ENCODE peak calls at places on chromosomes 11 and 22, in four cellular contexts. C, S, A and M are unnamed samples.

GRCh38 chr11:110991621-110992355 is 253.7 kb upstream of the POU2AF2 start:
- DNase-seq in A (no peak), C (no peak), S (peak), M (no peak)

GRCh38 chr11:8036002-8036802 is 44.8 kb upstream of the TUB start:
- DNase-seq in A (no peak), S (no peak), C (no peak), M (peak)

GRCh38 chr11:11780843-11781242 is 60.9 kb upstream of the USP47 start:
- DNase-seq in S (no peak), C (no peak), A (no peak), M (no peak)

GRCh38 chr11:90798769-90799168 is 575.9 kb upstream of the CHORDC1 start:
- DNase-seq in S (no peak), A (no peak), C (no peak), M (no peak)

GRCh38 chr11:61141601-61142028 is 19.6 kb downstream of the VPS37C start:
- DNase-seq in C (no peak), S (no peak), A (no peak), M (peak)

GRCh38 chr11:118705111-118705741 is 25.8 kb upstream of the TREH start:
- DNase-seq in S (no peak), A (peak), C (no peak), M (peak)

GRCh38 chr11:95419915-95420314 is 188.9 kb upstream of the SESN3 start:
- DNase-seq in A (no peak), C (no peak), S (peak), M (no peak)

GRCh38 chr11:3340025-3340424 is 38.9 kb downstream of the ZNF195 start:
- DNase-seq in C (no peak), S (peak), A (no peak), M (no peak)

GRCh38 chr11:104120493-104121200 is 43.3 kb downstream of the PDGFD start:
- DNase-seq in S (no peak), C (peak), A (peak), M (no peak)

GRCh38 chr22:28016781-28017557 is 97.9 kb upstream of the PITPNB start:
- DNase-seq in A (no peak), C (no peak), S (no peak), M (peak)

GRCh38 chr11:58334708-58335107 is 24.2 kb downstream of the OR5B17 start:
- DNase-seq in A (no peak), S (peak), C (no peak), M (no peak)

GRCh38 chr11:96341237-96342130 is 1.5 kb downstream of the MAML2 start:
- DNase-seq in S (peak), A (peak), C (peak), M (peak)

GRCh38 chr11:94873910-94874575 is 99.3 kb downstream of the CWC15 start:
- DNase-seq in C (no peak), S (no peak), A (no peak), M (no peak)

GRCh38 chr22:20396639-20397038 is 2.7 kb downstream of the ZNF74 start:
- DNase-seq in C (no peak), S (peak), A (no peak), M (no peak)

GRCh38 chr11:27605422-27605821 is 94.8 kb downstream of the BDNF start:
- DNase-seq in A (no peak), S (no peak), C (no peak), M (no peak)

GRCh38 chr11:26834601-26835000 is 112.7 kb upstream of the SLC5A12 start:
- DNase-seq in C (no peak), A (no peak), S (no peak), M (no peak)

GRCh38 chr22:27808730-27809129 is 7.2 kb upstream of the MN1 start:
- DNase-seq in S (no peak), A (no peak), C (no peak), M (no peak)

GRCh38 chr11:9016916-9017642 is 13.3 kb upstream of the NRIP3 start:
- DNase-seq in S (peak), A (peak), C (no peak), M (no peak)

GRCh38 chr11:46362146-46363030 is 15.1 kb downstream of the DGKZ start:
- DNase-seq in S (no peak), A (no peak), C (no peak), M (no peak)

GRCh38 chr11:46363031-46363407 is 15.8 kb downstream of the DGKZ start:
- DNase-seq in C (no peak), A (no peak), S (peak), M (no peak)

GRCh38 chr11:46364791-46365190 is 16.7 kb upstream of the MDK start:
- DNase-seq in S (no peak), C (no peak), A (no peak), M (no peak)

GRCh38 chr11:46364056-46364455 is 16.8 kb downstream of the DGKZ start:
- DNase-seq in S (no peak), C (no peak), A (no peak), M (no peak)

GRCh38 chr11:46363455-46363920 is 16.2 kb downstream of the DGKZ start:
- DNase-seq in C (no peak), S (peak), A (no peak), M (no peak)
- H3K4me3 ChIP-seq in C (no peak), S (no peak), A (no peak), M (no peak)

DNA sequence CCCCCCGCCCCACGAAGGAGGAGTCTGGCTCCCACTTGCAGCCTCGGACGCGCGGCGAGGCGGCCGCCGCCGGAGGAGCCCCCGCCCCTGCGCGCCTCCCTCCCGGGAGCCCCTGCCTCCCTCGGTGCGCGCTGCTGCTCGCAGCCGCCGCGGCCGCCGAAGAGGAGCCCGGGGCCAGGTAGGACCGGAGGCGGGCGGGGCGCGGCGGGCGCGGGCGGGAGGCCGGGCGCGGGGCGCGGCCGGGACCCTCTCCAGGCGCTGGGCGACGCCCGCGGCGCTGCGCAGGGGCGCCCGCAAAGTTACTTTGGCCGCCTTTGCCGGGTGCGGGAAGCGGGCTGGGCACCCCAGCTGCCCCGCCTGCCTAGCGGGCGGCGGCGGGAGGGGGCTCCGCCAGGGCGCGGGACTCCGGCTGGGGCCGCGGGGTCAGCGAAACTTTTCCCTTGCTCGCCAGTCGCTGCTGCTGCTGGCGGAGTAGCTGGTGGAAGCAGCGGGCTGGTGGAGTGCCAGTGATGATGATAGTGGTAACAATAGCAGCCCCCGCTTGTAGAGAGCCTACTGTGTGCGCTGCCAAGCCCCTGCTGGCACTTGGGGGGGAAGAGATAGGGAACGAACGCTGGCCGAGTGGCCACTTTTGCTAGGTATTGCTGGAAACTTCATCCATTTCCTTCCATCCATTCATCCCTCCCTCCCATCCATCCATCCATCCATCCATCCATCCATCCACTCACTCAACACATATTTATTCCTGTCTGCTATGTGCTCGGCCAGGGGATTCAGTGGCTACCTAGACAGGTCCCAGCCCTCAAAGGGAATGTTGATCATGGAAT is at the start of gene MPPED1:
- DNase-seq in C (no peak), S (no peak), A (peak), M (no peak)
- H3K4me3 ChIP-seq in C (no peak), S (no peak), A (peak), M (no peak)

DNA sequence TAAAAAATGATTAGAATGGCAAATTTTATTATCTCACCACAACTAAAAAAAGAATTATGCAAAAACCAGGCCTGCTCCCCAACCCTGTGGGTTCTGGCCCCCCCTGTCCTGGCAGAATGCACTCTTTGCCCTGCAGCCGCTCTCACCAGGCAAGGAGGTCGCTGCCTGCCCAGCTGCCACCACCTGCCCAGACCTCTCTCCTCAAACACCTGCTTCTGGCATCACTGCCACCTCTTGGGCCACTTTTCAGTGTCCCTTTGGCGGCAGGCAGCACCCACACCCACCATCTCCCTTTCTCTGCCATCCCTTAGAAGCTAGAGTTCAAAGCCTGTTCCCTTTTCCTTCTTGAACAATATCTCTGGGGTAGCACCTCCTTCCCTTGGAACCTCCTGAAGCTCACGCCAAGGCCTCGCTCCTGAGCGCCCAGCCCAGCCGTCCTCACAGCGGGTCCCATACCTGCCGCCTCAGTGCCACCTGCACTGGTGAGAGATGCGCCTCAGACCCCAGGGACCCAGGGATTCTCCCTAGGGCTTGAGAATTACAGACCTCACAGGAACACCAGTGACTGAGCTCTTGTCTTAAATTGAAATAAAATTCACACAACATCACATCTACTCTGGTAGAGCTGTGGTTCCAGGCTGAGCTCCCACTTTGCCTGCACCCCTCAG is 44.6 kb downstream of the SGSM3 start:
- DNase-seq in S (no peak), C (no peak), A (no peak), M (no peak)
- H3K4me3 ChIP-seq in S (no peak), C (no peak), A (no peak), M (no peak)

GRCh38 chr11:127073621-127074020 is 73.1 kb upstream of the KIRREL3 start:
- DNase-seq in S (no peak), A (no peak), C (no peak), M (no peak)
- H3K4me3 ChIP-seq in S (no peak), A (no peak), C (no peak), M (no peak)

DNA sequence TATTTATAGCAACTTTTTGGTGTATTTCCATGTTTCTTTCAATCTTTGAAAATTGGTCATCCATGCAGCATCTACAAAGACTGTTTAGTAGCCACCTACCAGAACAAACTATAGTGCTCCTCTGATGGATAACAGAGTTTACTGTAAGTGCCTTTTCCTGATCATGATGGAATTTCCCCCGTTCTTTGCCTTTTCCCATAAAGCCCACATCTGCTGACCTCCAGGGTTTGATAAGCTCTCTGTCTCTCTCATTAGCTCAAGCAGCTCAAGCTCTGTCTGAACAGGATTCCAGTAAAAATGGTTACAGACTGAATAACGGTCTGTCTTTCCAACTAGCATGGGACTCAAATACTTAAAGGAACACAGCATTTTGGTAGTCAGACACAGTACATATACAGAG is 308.4 kb upstream of the SORL1-AS1 start:
- DNase-seq in A (no peak), C (no peak), S (no peak), M (no peak)
- H3K4me3 ChIP-seq in A (no peak), C (no peak), S (no peak), M (no peak)

GRCh38 chr11:77435972-77436371 is 37.9 kb downstream of the PAK1 start:
- DNase-seq in A (no peak), S (no peak), C (no peak), M (no peak)
- H3K4me3 ChIP-seq in A (no peak), S (no peak), C (no peak), M (no peak)

DNA sequence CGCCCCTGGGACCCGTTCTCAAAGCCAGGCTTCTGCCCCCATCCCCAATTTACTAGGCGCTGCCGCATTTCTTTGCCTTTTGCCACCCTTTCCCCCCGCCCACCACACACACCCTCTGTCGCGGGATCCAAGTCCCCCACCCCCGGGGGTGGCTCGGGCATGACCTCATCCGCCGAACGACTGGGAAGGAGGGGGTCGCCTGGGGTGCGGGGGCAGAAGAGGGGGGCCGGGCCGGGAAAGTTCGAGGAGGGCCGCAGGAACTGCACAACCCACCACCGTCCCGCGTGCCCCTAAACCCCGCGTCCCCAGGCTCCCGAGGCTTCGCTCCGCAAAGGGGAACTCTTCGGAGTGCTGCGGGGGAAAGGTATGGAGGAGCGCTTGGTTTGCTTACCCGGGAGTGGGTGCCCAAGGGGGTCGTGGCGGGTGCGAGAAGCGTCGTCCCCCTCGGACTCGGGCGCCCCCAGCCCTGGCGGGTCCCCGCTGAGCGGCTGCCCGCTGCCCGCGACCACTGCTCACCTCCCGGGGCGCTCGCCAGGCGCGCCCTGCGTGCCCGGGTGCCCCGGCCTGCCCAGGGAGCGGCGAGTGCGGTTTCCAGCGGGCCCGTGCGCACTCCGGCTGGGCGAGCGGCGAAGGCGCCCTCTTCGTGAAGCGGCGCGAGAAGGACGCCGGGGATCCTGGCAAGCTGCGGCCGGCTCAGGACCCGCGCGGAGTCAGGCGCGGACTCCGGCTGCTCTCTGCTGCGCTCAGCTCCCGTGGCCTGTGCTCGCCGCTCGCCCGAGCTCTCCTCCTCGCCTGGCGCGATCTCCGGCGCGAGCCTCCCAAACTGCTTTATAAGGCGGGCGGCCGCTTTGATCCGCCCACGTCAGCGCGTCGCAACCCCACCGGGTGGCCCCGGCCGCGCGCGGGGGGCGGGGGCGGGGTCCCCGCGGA is 3.9 kb upstream of the WNT11 start:
- DNase-seq in S (peak), A (peak), C (peak), M (no peak)
- H3K4me3 ChIP-seq in S (peak), A (peak), C (peak), M (peak)

GRCh38 chr22:49994361-49995058 is 18.1 kb downstream of the IL17REL start:
- DNase-seq in S (no peak), A (no peak), C (no peak), M (peak)
- H3K4me3 ChIP-seq in S (no peak), A (no peak), C (no peak), M (no peak)

GRCh38 chr11:4704054-4704789 is at the start of gene MMP26:
- DNase-seq in S (no peak), C (no peak), A (peak), M (no peak)
- H3K4me3 ChIP-seq in S (no peak), C (no peak), A (peak), M (no peak)